ENCODE peak calls at places on chromosomes 2 and 18, in ten cellular contexts. A, R, P, W, I, K, X, Z, V and G are unnamed samples.

GRCh38 chr18:49666045-49666444 is 104.2 kb downstream of the LIPG start:
- DNase-seq in A (no peak), R (no peak), P (no peak), W (no peak), I (no peak), K (no peak), X (no peak), Z (peak; percentile 61), V (no peak), G (no peak)

GRCh38 chr2:26471278-26471677 is 6.6 kb downstream of the OTOF start:
- DNase-seq in A (no peak), R (no peak), P (no peak), W (no peak), I (no peak), K (no peak), X (no peak), Z (no peak), V (no peak), G (no peak)

GRCh38 chr2:240704651-240705050 is 13.0 kb downstream of the AQP12A start:
- DNase-seq in A (no peak), R (peak; percentile 48), P (peak; percentile 63), W (no peak), I (no peak), K (peak; percentile 55), X (no peak), Z (no peak), V (no peak), G (no peak)

GRCh38 chr2:20177556-20178403 is 47.1 kb downstream of the SDC1 start:
- DNase-seq in A (no peak), R (no peak), P (peak; percentile 52), W (no peak), I (no peak), K (no peak), X (no peak), Z (no peak), V (no peak), G (no peak)

GRCh38 chr18:35267161-35267651 is 22.8 kb downstream of the ZSCAN30 start:
- DNase-seq in A (no peak), R (peak; percentile 74), P (peak; percentile 94), W (no peak), I (peak; percentile 67), K (peak; percentile 51), X (no peak), Z (peak; percentile 74), V (peak; percentile 59), G (peak; percentile 58)

GRCh38 chr2:118301248-118301647 is 213.0 kb downstream of the INSIG2 start:
- DNase-seq in A (no peak), R (no peak), P (no peak), W (no peak), I (no peak), K (no peak), X (no peak), Z (no peak), V (no peak), G (no peak)

GRCh38 chr2:189018636-189019035 is 44.5 kb downstream of the COL3A1 start:
- DNase-seq in A (no peak), R (no peak), P (no peak), W (no peak), I (no peak), K (no peak), X (no peak), Z (peak; percentile 48), V (no peak), G (no peak)

GRCh38 chr18:34592961-34593382 is 117.1 kb upstream of the DTNA start:
- DNase-seq in A (no peak), R (no peak), P (peak; percentile 84), W (no peak), I (peak; percentile 55), K (no peak), X (no peak), Z (peak; percentile 74), V (no peak), G (no peak)

GRCh38 chr2:44448860-44449527 is 87.2 kb downstream of the CAMKMT start:
- DNase-seq in A (no peak), R (no peak), P (no peak), W (no peak), I (no peak), K (no peak), X (no peak), Z (no peak), V (no peak), G (no peak)

GRCh38 chr2:149313512-149313972 is 16.8 kb upstream of the LYPD6 start:
- DNase-seq in A (no peak), R (no peak), P (no peak), W (peak; percentile 43), I (no peak), K (no peak), X (peak; percentile 76), Z (peak; percentile 47), V (no peak), G (no peak)

GRCh38 chr2:97928591-97928990 is 67.2 kb downstream of the TMEM131 start:
- DNase-seq in A (no peak), R (no peak), P (no peak), W (no peak), I (no peak), K (no peak), X (no peak), Z (no peak), V (no peak), G (no peak)

GRCh38 chr2:101149241-101150192 is 1.7 kb downstream of the TBC1D8 start:
- DNase-seq in A (no peak), R (no peak), P (no peak), W (peak; percentile 41), I (no peak), K (no peak), X (no peak), Z (no peak), V (no peak), G (no peak)

GRCh38 chr2:77169426-77169825 is 352.8 kb downstream of the LRRTM4 start:
- DNase-seq in A (no peak), R (no peak), P (no peak), W (no peak), I (no peak), K (no peak), X (no peak), Z (no peak), V (no peak), G (no peak)

GRCh38 chr2:189613077-189613636 is 32.6 kb upstream of the SLC40A1 start:
- DNase-seq in A (no peak), R (no peak), P (no peak), W (peak; percentile 25), I (no peak), K (no peak), X (peak; percentile 40), Z (peak; percentile 88), V (no peak), G (no peak)

GRCh38 chr2:118371500-118371899 is 283.2 kb downstream of the INSIG2 start:
- DNase-seq in A (no peak), R (no peak), P (no peak), W (peak; percentile 10), I (no peak), K (no peak), X (no peak), Z (peak; percentile 38), V (no peak), G (no peak)

GRCh38 chr2:46481541-46482193 is 2.3 kb downstream of the TMEM247 start:
- DNase-seq in A (no peak), R (no peak), P (no peak), W (peak; percentile 35), I (no peak), K (no peak), X (no peak), Z (peak; percentile 97), V (no peak), G (no peak)

GRCh38 chr2:143936758-143937562 is 583.0 kb downstream of the ZEB2 start:
- DNase-seq in A (peak; percentile 50), R (no peak), P (peak; percentile 81), W (no peak), I (no peak), K (no peak), X (no peak), Z (peak; percentile 49), V (no peak), G (no peak)

DNA sequence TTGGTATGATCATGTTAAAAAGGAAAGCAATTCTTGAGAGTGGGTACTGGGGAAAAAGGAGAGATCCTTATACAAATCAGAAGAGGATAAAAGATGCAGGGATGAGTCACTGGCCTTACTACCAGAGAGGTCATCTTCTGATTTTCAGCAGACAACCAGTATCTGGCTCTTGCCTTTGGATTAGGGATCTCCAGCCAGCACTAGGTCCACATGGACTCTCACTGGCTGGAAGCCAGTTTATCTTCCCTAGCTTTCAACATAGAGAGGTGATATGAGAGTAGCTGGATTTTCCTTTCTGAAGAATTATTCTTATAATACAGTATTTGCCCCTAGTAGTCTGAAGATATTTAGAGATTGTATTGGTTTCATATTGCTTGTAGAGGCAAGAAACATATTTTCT is 30.2 kb downstream of the CERKL start:
- DNase-seq in A (no peak), R (no peak), P (no peak), W (no peak), I (no peak), K (no peak), X (no peak), Z (no peak), V (no peak), G (no peak)
- H3K27ac ChIP-seq in A (no peak overlapping the region), R (no peak overlapping the region), P (no peak overlapping the region), W (no peak overlapping the region), I (no peak overlapping the region), K (no peak overlapping the region), X (no peak overlapping the region), Z (no peak overlapping the region), V (no peak overlapping the region), G (no peak overlapping the region)

GRCh38 chr2:174013310-174013751 is 48.2 kb upstream of the SP3 start:
- DNase-seq in A (no peak), R (no peak), P (peak; percentile 82), W (no peak), I (peak; percentile 55), K (no peak), X (no peak), Z (peak; percentile 72), V (no peak), G (no peak)
- H3K4me3 ChIP-seq in A (no peak overlapping the region), R (no peak overlapping the region), P (peak overlapping the region; percentile 33), W (no peak overlapping the region), I (peak overlapping the region; percentile 68), K (no peak overlapping the region), X (no peak overlapping the region), Z (peak overlapping the region; percentile 59), V (no peak overlapping the region), G (peak overlapping the region; percentile 49)

GRCh38 chr2:109176928-109177327 is 47.9 kb downstream of the SH3RF3 start:
- DNase-seq in A (no peak), R (no peak), P (no peak), W (no peak), I (no peak), K (no peak), X (no peak), Z (peak; percentile 23), V (no peak), G (no peak)
- H3K9me3 ChIP-seq in A (peaks cover 2% of the 10 kb centered on the region), R (peaks cover 3% of the 10 kb centered on the region), P (no peaks in the 10 kb centered on the region), W (peaks cover 18% of the 10 kb centered on the region), I (no peaks in the 10 kb centered on the region), K (no peaks in the 10 kb centered on the region), X (no peaks in the 10 kb centered on the region), Z (no peaks in the 10 kb centered on the region), V (no peaks in the 10 kb centered on the region), G (no peaks in the 10 kb centered on the region)

DNA sequence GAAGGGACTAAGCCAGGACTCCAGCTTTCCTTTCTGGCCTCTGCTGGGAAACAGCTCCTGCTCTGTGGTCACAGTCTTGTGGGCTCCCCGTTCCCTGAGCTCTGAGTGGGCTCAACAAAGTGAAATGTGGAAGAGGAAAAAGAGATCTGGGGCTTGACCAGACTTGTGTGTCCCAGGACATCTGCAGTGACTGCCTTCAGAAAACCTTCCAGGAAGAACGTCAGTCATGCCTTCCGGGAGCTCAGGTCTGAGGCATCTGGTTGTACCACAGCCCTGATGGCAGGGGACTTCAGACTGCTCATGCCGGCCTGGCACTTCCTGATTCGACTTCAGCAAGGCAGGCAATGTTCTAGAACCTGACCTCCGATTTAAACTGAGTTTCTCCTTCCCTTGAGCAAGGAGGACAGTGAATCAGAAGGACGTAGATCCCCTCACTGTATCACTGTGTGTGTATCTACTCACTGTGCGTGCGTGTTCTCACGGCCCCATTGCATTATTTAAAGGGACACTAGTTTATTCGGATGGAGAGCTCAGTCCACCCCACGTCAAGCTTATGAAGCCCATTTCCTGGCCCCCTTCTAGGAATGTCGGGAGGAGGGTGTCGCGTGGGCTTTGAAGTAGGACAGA is 556 bp upstream of the FBLN7 start:
- DNase-seq in A (no peak), R (no peak), P (no peak), W (no peak), I (no peak), K (peak; percentile 3), X (no peak), Z (no peak), V (no peak), G (no peak)
- H3K27ac ChIP-seq in A (no peak overlapping the region), R (no peak overlapping the region), P (no peak overlapping the region), W (peak overlapping the region; percentile 75), I (peak overlapping the region; percentile 87), K (no peak overlapping the region), X (no peak overlapping the region), Z (no peak overlapping the region), V (no peak overlapping the region), G (no peak overlapping the region)